ENCODE peak calls at places on chromosomes 12 and 14, in four cellular contexts. One of them, this sample, is unnamed. For H3K9me3 and H3K4me1, the result is how much of the 10 kb centered on the place peaks cover.

GRCh38 chr12:17076335-17076734 is 470.4 kb upstream of the LMO3 start:
- DNase-seq in Caco-2: no peak
- DNase-seq in uterus: no peak
- DNase-seq in A549: peak
- DNase-seq in this sample: no peak

GRCh38 chr12:12661086-12661485 is 34.9 kb downstream of the GPR19 start:
- DNase-seq in Caco-2: no peak
- DNase-seq in uterus: no peak
- DNase-seq in A549: no peak
- DNase-seq in this sample: no peak

GRCh38 chr12:124385219-124385969 is 90.5 kb downstream of the RFLNA start:
- DNase-seq in Caco-2: no peak
- DNase-seq in uterus: peak
- DNase-seq in A549: peak
- DNase-seq in this sample: no peak

GRCh38 chr12:96472384-96472783 is 17.0 kb upstream of the CFAP54 start:
- DNase-seq in Caco-2: no peak
- DNase-seq in uterus: no peak
- DNase-seq in A549: no peak
- DNase-seq in this sample: no peak

GRCh38 chr12:124411953-124412645 is 117.2 kb downstream of the RFLNA start:
- DNase-seq in Caco-2: no peak
- DNase-seq in uterus: peak
- DNase-seq in A549: no peak
- DNase-seq in this sample: no peak

GRCh38 chr14:23612802-23613201 is 23.4 kb upstream of the DHRS2 start:
- DNase-seq in Caco-2: no peak
- DNase-seq in uterus: no peak
- DNase-seq in A549: no peak
- DNase-seq in this sample: no peak

GRCh38 chr12:88142610-88142991 is 494 bp downstream of the TMTC3 start:
- DNase-seq in Caco-2: peak
- DNase-seq in uterus: no peak
- DNase-seq in A549: peak
- DNase-seq in this sample: peak

GRCh38 chr12:130555628-130556485 is 160.2 kb downstream of the RIMBP2 start:
- DNase-seq in Caco-2: no peak
- DNase-seq in uterus: no peak
- DNase-seq in A549: no peak
- DNase-seq in this sample: no peak

GRCh38 chr12:47087088-47087688 is 7.4 kb upstream of the AMIGO2 start:
- DNase-seq in Caco-2: no peak
- DNase-seq in uterus: no peak
- DNase-seq in A549: peak
- DNase-seq in this sample: no peak

GRCh38 chr12:125525879-125526278 is 460.6 kb downstream of the AACS start:
- DNase-seq in Caco-2: no peak
- DNase-seq in uterus: no peak
- DNase-seq in A549: no peak
- DNase-seq in this sample: no peak
- H3K9me3 ChIP-seq in Caco-2: under half
- H3K9me3 ChIP-seq in uterus: under half
- H3K9me3 ChIP-seq in A549: under half
- H3K9me3 ChIP-seq in this sample: under half

DNA sequence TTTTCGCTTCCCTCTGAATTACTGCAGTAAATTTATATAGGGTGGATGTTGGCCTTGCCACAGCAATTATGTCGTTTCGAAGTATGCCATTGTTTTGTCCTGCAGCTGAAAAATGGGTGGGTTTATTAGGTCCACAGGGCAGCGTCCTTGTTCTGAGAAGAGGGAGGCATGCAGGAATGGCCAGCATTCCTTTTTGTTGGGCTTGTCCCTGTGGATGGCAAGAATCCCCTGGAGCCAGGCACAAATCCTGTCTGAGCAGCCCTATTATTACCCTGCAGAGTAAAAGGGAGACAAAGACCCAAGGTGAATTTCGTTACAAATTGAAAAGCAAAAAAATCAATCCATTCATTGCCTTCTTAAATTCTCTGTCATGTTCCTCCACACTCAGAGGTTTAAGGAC is 88.1 kb downstream of the CHST11 start:
- DNase-seq in Caco-2: no peak
- DNase-seq in uterus: no peak
- DNase-seq in A549: no peak
- DNase-seq in this sample: no peak
- H3K4me1 ChIP-seq in Caco-2: under half
- H3K4me1 ChIP-seq in uterus: under half
- H3K4me1 ChIP-seq in A549: under half
- H3K4me1 ChIP-seq in this sample: under half

DNA sequence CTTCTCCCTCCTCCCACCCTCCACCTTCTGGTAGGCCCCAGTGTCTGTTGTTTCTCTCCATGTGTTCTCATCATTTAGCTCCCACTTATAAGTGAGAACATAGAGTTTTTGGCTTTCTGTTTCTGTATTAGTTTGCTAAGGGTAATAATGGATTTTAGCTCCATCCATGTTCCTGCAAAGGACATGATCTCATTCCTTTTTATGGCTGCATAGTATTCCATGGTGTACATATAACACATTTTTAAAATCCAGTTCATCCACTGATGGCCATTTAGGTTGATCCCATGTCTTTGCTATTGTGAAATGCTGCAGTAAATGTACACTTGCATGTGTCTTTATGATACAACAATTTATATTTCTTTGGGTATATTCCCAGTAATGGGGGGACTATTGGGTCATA is 96.1 kb downstream of the CCDC91 start:
- DNase-seq in Caco-2: no peak
- DNase-seq in uterus: no peak
- DNase-seq in A549: no peak
- DNase-seq in this sample: no peak
- H3K9me3 ChIP-seq in Caco-2: under half
- H3K9me3 ChIP-seq in uterus: under half
- H3K9me3 ChIP-seq in A549: under half
- H3K9me3 ChIP-seq in this sample: under half

GRCh38 chr12:30788754-30789153 is 34.0 kb upstream of the CAPRIN2 start:
- DNase-seq in Caco-2: no peak
- DNase-seq in uterus: no peak
- DNase-seq in A549: no peak
- DNase-seq in this sample: no peak
- H3K4me1 ChIP-seq in Caco-2: under half
- H3K4me1 ChIP-seq in uterus: under half
- H3K4me1 ChIP-seq in A549: under half
- H3K4me1 ChIP-seq in this sample: under half

GRCh38 chr14:105982664-105983063 is 456.3 kb downstream of the TMEM121 start:
- DNase-seq in Caco-2: no peak
- DNase-seq in uterus: no peak
- DNase-seq in A549: no peak
- DNase-seq in this sample: no peak

GRCh38 chr14:105979446-105979845 is 453.1 kb downstream of the TMEM121 start:
- DNase-seq in Caco-2: no peak
- DNase-seq in uterus: no peak
- DNase-seq in A549: no peak
- DNase-seq in this sample: no peak

GRCh38 chr14:105974902-105975301 is 448.5 kb downstream of the TMEM121 start:
- DNase-seq in Caco-2: peak
- DNase-seq in uterus: no peak
- DNase-seq in A549: peak
- DNase-seq in this sample: no peak

GRCh38 chr14:105980224-105980623 is 453.8 kb downstream of the TMEM121 start:
- DNase-seq in Caco-2: no peak
- DNase-seq in uterus: no peak
- DNase-seq in A549: no peak
- DNase-seq in this sample: no peak

GRCh38 chr14:105978618-105979295 is 452.4 kb downstream of the TMEM121 start:
- DNase-seq in Caco-2: no peak
- DNase-seq in uterus: no peak
- DNase-seq in A549: no peak
- DNase-seq in this sample: no peak
- H3K9me3 ChIP-seq in Caco-2: under half
- H3K9me3 ChIP-seq in uterus: under half
- H3K9me3 ChIP-seq in A549: under half
- H3K9me3 ChIP-seq in this sample: under half

GRCh38 chr12:111759276-111759675 is 7.5 kb upstream of the ALDH2 start:
- DNase-seq in Caco-2: no peak
- DNase-seq in uterus: no peak
- DNase-seq in A549: no peak
- DNase-seq in this sample: no peak
- H3K4me1 ChIP-seq in Caco-2: under half
- H3K4me1 ChIP-seq in uterus: under half
- H3K4me1 ChIP-seq in A549: under half
- H3K4me1 ChIP-seq in this sample: under half